ENCODE peak calls at places on chromosome 4, in six cellular contexts. One of them, this sample, is unnamed.

GRCh38 chr4:3701271-3702083 is 64.7 kb upstream of the ADRA2C start:
- DNase-seq in HCT116: no peak
- DNase-seq in PC-3: no peak
- DNase-seq in neural progenitor cell: peak
- DNase-seq in SK-N-SH: no peak
- DNase-seq in GM23248: no peak
- DNase-seq in this sample: no peak

GRCh38 chr4:113064244-113064643 is 14.8 kb downstream of the ANK2 start:
- DNase-seq in GM23248: no peak
- DNase-seq in SK-N-SH: no peak
- DNase-seq in neural progenitor cell: peak
- DNase-seq in HCT116: no peak
- DNase-seq in PC-3: no peak
- DNase-seq in this sample: no peak

GRCh38 chr4:10664408-10664807 is 20.2 kb downstream of the CLNK start:
- DNase-seq in GM23248: peak
- DNase-seq in SK-N-SH: no peak
- DNase-seq in neural progenitor cell: no peak
- DNase-seq in HCT116: no peak
- DNase-seq in PC-3: peak
- DNase-seq in this sample: peak

GRCh38 chr4:159504634-159505033 is 401.8 kb downstream of the RAPGEF2 start:
- DNase-seq in SK-N-SH: no peak
- DNase-seq in PC-3: no peak
- DNase-seq in HCT116: no peak
- DNase-seq in GM23248: no peak
- DNase-seq in neural progenitor cell: no peak
- DNase-seq in this sample: no peak

GRCh38 chr4:150782921-150783320 is 201.0 kb downstream of the MAB21L2 start:
- DNase-seq in PC-3: no peak
- DNase-seq in HCT116: no peak
- DNase-seq in GM23248: no peak
- DNase-seq in neural progenitor cell: no peak
- DNase-seq in SK-N-SH: no peak
- DNase-seq in this sample: no peak

GRCh38 chr4:44985938-44986337 is 259.6 kb upstream of the GNPDA2 start:
- DNase-seq in SK-N-SH: no peak
- DNase-seq in PC-3: no peak
- DNase-seq in HCT116: no peak
- DNase-seq in GM23248: no peak
- DNase-seq in neural progenitor cell: no peak
- DNase-seq in this sample: no peak

GRCh38 chr4:6380746-6381411 is 91.5 kb downstream of the PPP2R2C start:
- DNase-seq in GM23248: no peak
- DNase-seq in HCT116: no peak
- DNase-seq in SK-N-SH: no peak
- DNase-seq in neural progenitor cell: no peak
- DNase-seq in PC-3: no peak
- DNase-seq in this sample: no peak

GRCh38 chr4:47213971-47214370 is 182.6 kb downstream of the GABRB1 start:
- DNase-seq in SK-N-SH: no peak
- DNase-seq in GM23248: peak
- DNase-seq in neural progenitor cell: no peak
- DNase-seq in PC-3: peak
- DNase-seq in HCT116: no peak
- DNase-seq in this sample: peak

GRCh38 chr4:126851391-126851790 is 781.4 kb upstream of the INTU start:
- DNase-seq in GM23248: peak
- DNase-seq in neural progenitor cell: no peak
- DNase-seq in HCT116: no peak
- DNase-seq in PC-3: no peak
- DNase-seq in SK-N-SH: no peak
- DNase-seq in this sample: no peak

GRCh38 chr4:176002007-176002623 is 63.5 kb upstream of the WDR17 start:
- DNase-seq in HCT116: peak
- DNase-seq in PC-3: peak
- DNase-seq in neural progenitor cell: peak
- DNase-seq in GM23248: peak
- DNase-seq in SK-N-SH: peak
- DNase-seq in this sample: peak

GRCh38 chr4:25088342-25088952 is 57.7 kb upstream of the LGI2 start:
- DNase-seq in GM23248: peak
- DNase-seq in PC-3: no peak
- DNase-seq in HCT116: no peak
- DNase-seq in SK-N-SH: peak
- DNase-seq in neural progenitor cell: no peak
- DNase-seq in this sample: no peak

GRCh38 chr4:8587469-8588195 is 4.9 kb upstream of the CPZ start:
- DNase-seq in PC-3: no peak
- DNase-seq in neural progenitor cell: no peak
- DNase-seq in SK-N-SH: peak
- DNase-seq in HCT116: no peak
- DNase-seq in GM23248: no peak
- DNase-seq in this sample: no peak

GRCh38 chr4:77145806-77146425 is 11.1 kb upstream of the CCNG2 start:
- DNase-seq in GM23248: peak
- DNase-seq in neural progenitor cell: no peak
- DNase-seq in HCT116: no peak
- DNase-seq in PC-3: no peak
- DNase-seq in SK-N-SH: no peak
- DNase-seq in this sample: no peak

GRCh38 chr4:163808091-163808490 is 313.6 kb downstream of the TMA16 start:
- DNase-seq in HCT116: no peak
- DNase-seq in PC-3: no peak
- DNase-seq in GM23248: no peak
- DNase-seq in SK-N-SH: no peak
- DNase-seq in neural progenitor cell: no peak
- DNase-seq in this sample: no peak

GRCh38 chr4:139556071-139556734 is at the start of gene SETD7:
- DNase-seq in neural progenitor cell: peak
- DNase-seq in GM23248: peak
- DNase-seq in PC-3: peak
- DNase-seq in SK-N-SH: peak
- DNase-seq in HCT116: peak
- DNase-seq in this sample: peak

GRCh38 chr4:15420642-15421041 is 7.2 kb upstream of the C1QTNF7 start:
- DNase-seq in neural progenitor cell: no peak
- DNase-seq in GM23248: peak
- DNase-seq in PC-3: no peak
- DNase-seq in SK-N-SH: no peak
- DNase-seq in HCT116: no peak
- DNase-seq in this sample: no peak

GRCh38 chr4:179071120-179071519 is 1628.9 kb upstream of the AGA start:
- DNase-seq in GM23248: no peak
- DNase-seq in neural progenitor cell: no peak
- DNase-seq in HCT116: no peak
- DNase-seq in PC-3: no peak
- DNase-seq in SK-N-SH: no peak
- DNase-seq in this sample: no peak

GRCh38 chr4:36841583-36842326 is 402.8 kb upstream of the NWD2 start:
- DNase-seq in SK-N-SH: no peak
- DNase-seq in GM23248: no peak
- DNase-seq in PC-3: peak
- DNase-seq in HCT116: no peak
- DNase-seq in neural progenitor cell: no peak
- DNase-seq in this sample: no peak

GRCh38 chr4:76585897-76586360 is 150.9 kb downstream of the SHROOM3 start:
- DNase-seq in HCT116: peak
- DNase-seq in GM23248: peak
- DNase-seq in neural progenitor cell: peak
- DNase-seq in SK-N-SH: no peak
- DNase-seq in PC-3: peak
- DNase-seq in this sample: peak

GRCh38 chr4:115575851-115576250 is 462.4 kb upstream of the NDST4 start:
- DNase-seq in SK-N-SH: no peak
- DNase-seq in neural progenitor cell: no peak
- DNase-seq in HCT116: no peak
- DNase-seq in GM23248: no peak
- DNase-seq in PC-3: no peak
- DNase-seq in this sample: no peak

GRCh38 chr4:2243682-2244380 is 1.9 kb upstream of the HAUS3 start:
- DNase-seq in neural progenitor cell: no peak
- DNase-seq in PC-3: no peak
- DNase-seq in GM23248: peak
- DNase-seq in SK-N-SH: peak
- DNase-seq in HCT116: no peak
- DNase-seq in this sample: peak

GRCh38 chr4:88672987-88673386 is 24.6 kb downstream of the NAP1L5 start:
- DNase-seq in GM23248: peak
- DNase-seq in HCT116: no peak
- DNase-seq in PC-3: peak
- DNase-seq in SK-N-SH: peak
- DNase-seq in neural progenitor cell: peak
- DNase-seq in this sample: peak

GRCh38 chr4:21778702-21779101 is 169.9 kb downstream of the KCNIP4 start:
- DNase-seq in SK-N-SH: no peak
- DNase-seq in HCT116: no peak
- DNase-seq in GM23248: no peak
- DNase-seq in PC-3: no peak
- DNase-seq in neural progenitor cell: no peak
- DNase-seq in this sample: no peak

GRCh38 chr4:184846531-184846930 is 20.8 kb upstream of the ACSL1 start:
- DNase-seq in GM23248: no peak
- DNase-seq in PC-3: no peak
- DNase-seq in HCT116: no peak
- DNase-seq in neural progenitor cell: no peak
- DNase-seq in SK-N-SH: no peak
- DNase-seq in this sample: no peak

GRCh38 chr4:2977116-2978097 is 14.0 kb downstream of the GRK4 start:
- DNase-seq in HCT116: no peak
- DNase-seq in GM23248: peak
- DNase-seq in PC-3: peak
- DNase-seq in SK-N-SH: no peak
- DNase-seq in neural progenitor cell: no peak
- DNase-seq in this sample: peak

GRCh38 chr4:8348071-8348470 is 78.5 kb downstream of the HTRA3 start:
- DNase-seq in neural progenitor cell: no peak
- DNase-seq in SK-N-SH: no peak
- DNase-seq in GM23248: no peak
- DNase-seq in PC-3: no peak
- DNase-seq in HCT116: no peak
- DNase-seq in this sample: no peak

GRCh38 chr4:166622425-166622977 is 611.8 kb downstream of the SPOCK3 start:
- DNase-seq in neural progenitor cell: no peak
- DNase-seq in PC-3: no peak
- DNase-seq in GM23248: no peak
- DNase-seq in SK-N-SH: no peak
- DNase-seq in HCT116: no peak
- DNase-seq in this sample: no peak

DNA sequence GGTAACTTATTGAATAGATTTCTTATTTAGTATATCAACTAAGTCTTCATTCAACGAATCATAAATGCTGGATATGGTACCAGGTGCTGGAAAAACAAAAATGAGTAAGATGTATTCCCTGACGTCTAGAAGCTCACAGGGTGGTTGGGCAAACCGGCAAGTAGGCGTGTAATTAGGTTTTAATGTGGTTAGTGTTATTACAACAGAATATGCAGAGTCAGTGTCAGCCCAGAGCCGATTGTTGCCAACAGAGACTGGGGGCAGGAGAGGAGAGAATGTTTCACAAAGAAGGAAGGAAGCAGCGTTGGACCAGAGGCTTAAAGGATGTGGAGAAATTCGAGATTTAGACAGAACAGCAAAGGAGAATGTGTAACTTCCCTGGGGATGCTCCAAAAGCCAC is 111.7 kb downstream of the TENM3 start:
- DNase-seq in PC-3: no peak
- DNase-seq in HCT116: no peak
- DNase-seq in GM23248: no peak
- DNase-seq in SK-N-SH: no peak
- DNase-seq in neural progenitor cell: no peak
- DNase-seq in this sample: no peak
- TF ChIP-seq EZH2phosphoT487 in PC-3: no peak
- TF ChIP-seq EZH2phosphoT487 in HCT116: no peak
- TF ChIP-seq EZH2phosphoT487 in GM23248: no peak
- TF ChIP-seq EZH2phosphoT487 in SK-N-SH: no peak
- TF ChIP-seq EZH2phosphoT487 in neural progenitor cell: no peak
- TF ChIP-seq EZH2phosphoT487 in this sample: no peak

GRCh38 chr4:153023692-153024394 is 87.7 kb downstream of the FHDC1 start:
- DNase-seq in SK-N-SH: no peak
- DNase-seq in PC-3: no peak
- DNase-seq in HCT116: no peak
- DNase-seq in GM23248: no peak
- DNase-seq in neural progenitor cell: no peak
- DNase-seq in this sample: no peak
- H3K4me2 ChIP-seq in SK-N-SH: no peak
- H3K4me2 ChIP-seq in PC-3: no peak
- H3K4me2 ChIP-seq in HCT116: no peak
- H3K4me2 ChIP-seq in GM23248: no peak
- H3K4me2 ChIP-seq in neural progenitor cell: no peak
- H3K4me2 ChIP-seq in this sample: no peak

DNA sequence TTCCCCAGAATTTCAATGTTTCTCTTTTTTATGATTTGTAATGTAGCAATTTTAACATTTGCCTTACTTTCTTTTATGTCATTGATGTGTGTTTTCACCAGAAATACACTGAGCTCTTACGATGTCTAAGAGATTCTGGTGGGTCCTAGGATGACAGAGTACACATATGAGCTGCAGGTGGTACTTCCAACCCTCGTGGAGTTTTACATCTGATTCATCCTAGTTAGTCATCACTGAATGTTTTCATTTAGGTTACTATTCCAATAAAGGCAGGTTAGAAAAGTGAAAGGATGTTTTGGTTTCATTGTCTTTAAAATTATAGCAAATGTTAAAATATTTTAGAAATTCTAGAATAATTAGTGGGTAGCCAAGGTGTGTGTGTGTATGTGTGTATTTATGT is 605.9 kb downstream of the ADGRL3 start:
- DNase-seq in HCT116: no peak
- DNase-seq in GM23248: no peak
- DNase-seq in SK-N-SH: no peak
- DNase-seq in PC-3: peak
- DNase-seq in neural progenitor cell: no peak
- DNase-seq in this sample: no peak
- TF ChIP-seq EZH2phosphoT487 in HCT116: no peak
- TF ChIP-seq EZH2phosphoT487 in GM23248: no peak
- TF ChIP-seq EZH2phosphoT487 in SK-N-SH: no peak
- TF ChIP-seq EZH2phosphoT487 in PC-3: no peak
- TF ChIP-seq EZH2phosphoT487 in neural progenitor cell: no peak
- TF ChIP-seq EZH2phosphoT487 in this sample: no peak

GRCh38 chr4:102341201-102341600 is 4.1 kb downstream of the SLC39A8 start:
- DNase-seq in SK-N-SH: no peak
- DNase-seq in neural progenitor cell: no peak
- DNase-seq in HCT116: no peak
- DNase-seq in PC-3: no peak
- DNase-seq in GM23248: no peak
- DNase-seq in this sample: no peak

GRCh38 chr4:102344520-102344954 is 745 bp downstream of the SLC39A8 start:
- DNase-seq in GM23248: peak
- DNase-seq in HCT116: peak
- DNase-seq in PC-3: peak
- DNase-seq in SK-N-SH: peak
- DNase-seq in neural progenitor cell: peak
- DNase-seq in this sample: peak

GRCh38 chr4:102343964-102344519 is 1.2 kb downstream of the SLC39A8 start:
- DNase-seq in SK-N-SH: no peak
- DNase-seq in GM23248: no peak
- DNase-seq in neural progenitor cell: peak
- DNase-seq in PC-3: peak
- DNase-seq in HCT116: peak
- DNase-seq in this sample: peak

GRCh38 chr4:102344955-102345794 is at the start of gene SLC39A8:
- DNase-seq in neural progenitor cell: peak
- DNase-seq in GM23248: peak
- DNase-seq in HCT116: peak
- DNase-seq in SK-N-SH: peak
- DNase-seq in PC-3: peak
- DNase-seq in this sample: peak

GRCh38 chr4:102342404-102343074 is 2.7 kb downstream of the SLC39A8 start:
- DNase-seq in PC-3: no peak
- DNase-seq in SK-N-SH: no peak
- DNase-seq in GM23248: no peak
- DNase-seq in neural progenitor cell: no peak
- DNase-seq in HCT116: no peak
- DNase-seq in this sample: no peak
- H3K4me2 ChIP-seq in PC-3: peak
- H3K4me2 ChIP-seq in SK-N-SH: no peak
- H3K4me2 ChIP-seq in GM23248: no peak
- H3K4me2 ChIP-seq in neural progenitor cell: no peak
- H3K4me2 ChIP-seq in HCT116: no peak
- H3K4me2 ChIP-seq in this sample: peak